ENCODE peak calls at places on chromosomes 2 and 18, in four cellular contexts. U is heart left ventricle, I is ovary, B is left ventricle myocardium inferior. Q is an unnamed sample.

GRCh38 chr2:126029316-126029715 is 626.6 kb upstream of the GYPC start:
- DNase-seq in I (no peak), B (no peak), U (no peak), Q (no peak)

GRCh38 chr2:113768770-113769169 is 12.3 kb upstream of the SLC35F5 start:
- DNase-seq in B (no peak), U (no peak), I (no peak), Q (no peak)

GRCh38 chr2:1956520-1957289 is 212.4 kb upstream of the PXDN start:
- DNase-seq in I (no peak), U (no peak), B (no peak), Q (no peak)

GRCh38 chr18:55588001-55588875 is at the start of gene TCF4:
- DNase-seq in I (peak; percentile 74), U (peak; percentile 63), B (peak; percentile 69), Q (peak; percentile 66)

GRCh38 chr2:231460073-231460861 is 4.0 kb downstream of the NCL start:
- DNase-seq in B (no peak), U (no peak), I (no peak), Q (no peak)

GRCh38 chr2:161990741-161991140 is 83.3 kb downstream of the DPP4 start:
- DNase-seq in I (no peak), U (no peak), B (no peak), Q (no peak)

GRCh38 chr2:174335605-174336402 is 1.1 kb downstream of the SP9 start:
- DNase-seq in I (no peak), B (no peak), U (no peak), Q (peak; percentile 32)

GRCh38 chr2:235614900-235615712 is 121.3 kb downstream of the AGAP1 start:
- DNase-seq in I (peak; percentile 46), B (peak; percentile 66), U (peak; percentile 60), Q (peak; percentile 82)

GRCh38 chr2:20186078-20186854 is 38.7 kb downstream of the SDC1 start:
- DNase-seq in B (no peak), U (no peak), I (no peak), Q (no peak)

GRCh38 chr2:215418064-215418963 is 17.6 kb downstream of the FN1 start:
- DNase-seq in B (no peak), U (no peak), I (no peak), Q (no peak)

GRCh38 chr2:145919507-145919906 is 1399.6 kb upstream of the ZEB2 start:
- DNase-seq in I (no peak), U (no peak), B (no peak), Q (no peak)

GRCh38 chr2:236319036-236319435 is 54.8 kb upstream of the ASB18 start:
- DNase-seq in U (no peak), B (no peak), I (no peak), Q (no peak)

GRCh38 chr18:36176739-36177138 is 10.6 kb upstream of the MOCOS start:
- DNase-seq in B (no peak), U (no peak), I (no peak), Q (no peak)

GRCh38 chr2:109255594-109255993 is 126.6 kb downstream of the SH3RF3 start:
- DNase-seq in U (no peak), B (no peak), I (no peak), Q (no peak)
- H3K4me1 ChIP-seq in U (peaks cover 21% of the 10 kb centered on the region), B (peaks cover 53% of the 10 kb centered on the region), I (peaks cover 2% of the 10 kb centered on the region), Q (peaks cover 31% of the 10 kb centered on the region)

GRCh38 chr2:123363826-123364225 is 661.3 kb upstream of the CNTNAP5 start:
- DNase-seq in I (no peak), U (no peak), B (no peak), Q (no peak)

GRCh38 chr2:123363076-123363475 is 662.0 kb upstream of the CNTNAP5 start:
- DNase-seq in U (no peak), I (no peak), B (no peak), Q (no peak)

GRCh38 chr2:123359636-123360035 is 665.5 kb upstream of the CNTNAP5 start:
- DNase-seq in U (no peak), B (no peak), I (no peak), Q (no peak)

GRCh38 chr2:123366438-123366837 is 658.6 kb upstream of the CNTNAP5 start:
- DNase-seq in I (no peak), B (no peak), U (no peak), Q (no peak)

GRCh38 chr2:123362671-123363070 is 662.4 kb upstream of the CNTNAP5 start:
- DNase-seq in B (no peak), I (no peak), U (no peak), Q (no peak)
- H3K4me3 ChIP-seq in B (no peak overlapping the region), I (no peak overlapping the region), U (no peak overlapping the region), Q (no peak overlapping the region)

DNA sequence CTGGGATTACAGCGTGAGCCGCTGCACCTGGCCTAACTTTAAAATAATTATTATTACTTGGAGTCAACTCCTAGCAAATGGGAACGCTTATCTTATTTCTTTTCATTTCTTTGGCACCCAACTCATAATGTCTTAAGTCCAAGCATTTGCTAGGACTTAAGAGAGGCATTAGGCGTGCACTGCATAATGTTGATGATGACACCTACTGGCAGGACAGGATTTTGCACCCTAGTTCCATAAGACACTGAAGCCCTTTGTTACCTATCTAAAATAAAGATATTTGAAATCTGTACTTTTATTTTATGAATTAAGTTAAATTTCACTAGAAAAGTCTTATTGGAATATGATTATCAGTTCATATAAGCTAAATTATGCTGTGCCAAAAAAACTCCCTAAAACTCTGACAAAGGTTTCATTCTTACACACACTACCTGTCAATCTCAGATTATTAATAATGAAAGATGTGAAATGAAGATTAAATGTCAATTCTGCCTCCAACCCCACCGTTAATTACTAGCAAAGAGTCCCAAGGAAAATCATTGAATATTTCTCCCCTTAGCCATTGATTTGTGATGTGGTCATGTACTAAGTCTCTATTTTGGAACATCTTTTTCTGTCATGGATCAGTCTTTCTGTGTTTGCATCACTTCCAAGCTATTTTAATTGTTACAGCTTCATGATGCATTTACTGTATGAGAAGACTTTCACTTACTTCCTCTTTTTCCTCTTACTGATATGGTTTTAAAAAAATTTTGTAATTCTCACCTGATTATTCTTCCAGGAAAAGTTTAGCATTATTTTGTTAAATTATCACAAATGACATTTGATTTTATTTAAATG is 12.7 kb upstream of the CDH2 start:
- DNase-seq in U (no peak), I (no peak), B (no peak), Q (no peak)
- TF ChIP-seq CTCF in U (peak; percentile 48), I (no peak), B (peak; percentile 62), Q (peak; percentile 21)

GRCh38 chr2:59604143-59604542 is 949.3 kb downstream of the BCL11A start:
- DNase-seq in B (peak; percentile 17), I (no peak), U (no peak), Q (no peak)
- H3K4me1 ChIP-seq in B (no peaks in the 10 kb centered on the region), I (no peaks in the 10 kb centered on the region), U (no peaks in the 10 kb centered on the region), Q (no peaks in the 10 kb centered on the region)

GRCh38 chr2:109364212-109364611 is 235.2 kb downstream of the SH3RF3 start:
- DNase-seq in B (no peak), U (no peak), I (no peak), Q (no peak)
- H3K4me3 ChIP-seq in B (no peak overlapping the region), U (no peak overlapping the region), I (no peak overlapping the region), Q (no peak overlapping the region)

GRCh38 chr2:150544731-150545130 is 57.3 kb upstream of the RND3 start:
- DNase-seq in B (no peak), U (no peak), I (no peak), Q (no peak)

GRCh38 chr2:150545931-150546330 is 58.5 kb upstream of the RND3 start:
- DNase-seq in U (no peak), I (no peak), B (no peak), Q (no peak)

GRCh38 chr2:150549381-150549780 is 61.9 kb upstream of the RND3 start:
- DNase-seq in B (no peak), U (no peak), I (no peak), Q (no peak)

GRCh38 chr2:150552421-150552820 is 65.0 kb upstream of the RND3 start:
- DNase-seq in B (no peak), I (no peak), U (no peak), Q (no peak)

DNA sequence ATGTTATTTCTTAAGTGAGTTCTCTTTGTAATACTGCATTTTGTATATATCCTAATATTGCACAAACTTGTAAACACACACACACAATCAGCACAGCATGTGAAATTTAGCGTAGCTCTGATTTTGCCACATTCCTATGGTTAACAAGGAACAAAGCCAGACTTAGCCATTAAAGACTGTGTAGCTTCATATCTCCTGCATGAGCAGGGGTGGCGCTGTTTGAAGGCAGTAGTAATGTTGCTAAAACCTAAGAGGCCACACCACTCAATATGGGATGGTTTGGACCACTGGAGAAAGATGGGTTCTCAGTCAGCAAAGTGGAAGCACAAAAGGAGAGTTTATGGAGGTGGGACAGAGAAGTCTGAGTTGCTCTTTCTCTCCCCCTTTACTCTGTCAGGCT is 61.1 kb upstream of the RND3 start:
- DNase-seq in U (no peak), B (no peak), I (no peak), Q (no peak)
- TF ChIP-seq CTCF in U (peak; percentile 10), B (peak; percentile 26), I (no peak), Q (no peak)

DNA sequence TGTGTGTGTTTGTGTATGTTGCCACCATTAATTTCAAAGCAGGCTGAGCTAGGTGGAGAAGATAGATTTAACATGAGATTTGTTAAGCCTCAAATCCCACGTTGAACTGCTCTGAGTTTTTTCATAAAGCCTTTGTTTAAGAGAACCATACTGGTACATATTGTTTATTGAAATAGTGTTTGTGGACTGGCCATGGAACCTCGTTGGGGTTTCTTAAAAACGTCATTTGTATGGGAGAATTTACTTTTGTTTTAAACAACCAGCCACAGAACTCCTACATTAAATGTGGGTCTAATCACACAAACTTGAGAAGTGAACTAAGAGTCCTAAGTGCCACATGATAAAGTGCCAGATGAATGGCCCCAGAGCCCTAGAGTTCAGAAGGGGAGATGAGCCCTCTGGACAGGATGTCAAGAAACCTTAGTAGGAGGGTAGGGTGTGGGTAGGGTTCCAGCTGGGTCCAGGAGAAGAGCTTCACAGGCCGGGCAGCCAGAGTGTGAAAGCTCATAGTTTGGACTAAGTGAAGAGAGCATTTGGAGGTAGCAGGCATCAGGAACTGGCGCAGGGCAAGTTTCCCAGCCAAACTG is 120.6 kb upstream of the EML6 start:
- DNase-seq in U (no peak), B (no peak), I (no peak), Q (no peak)
- H3K4me1 ChIP-seq in U (peaks cover 96% of the 10 kb centered on the region), B (peaks cover 100% of the 10 kb centered on the region), I (peaks cover 30% of the 10 kb centered on the region), Q (peaks cover 86% of the 10 kb centered on the region)

GRCh38 chr2:70964596-70965386 is 13.6 kb upstream of the ANKRD53 start:
- DNase-seq in B (peak; percentile 73), I (peak; percentile 86), U (peak; percentile 70), Q (peak; percentile 81)
- H3K4me3 ChIP-seq in B (peak overlapping the region; percentile 67), I (peak overlapping the region; percentile 35), U (peak overlapping the region; percentile 52), Q (peak overlapping the region; percentile 55)

DNA sequence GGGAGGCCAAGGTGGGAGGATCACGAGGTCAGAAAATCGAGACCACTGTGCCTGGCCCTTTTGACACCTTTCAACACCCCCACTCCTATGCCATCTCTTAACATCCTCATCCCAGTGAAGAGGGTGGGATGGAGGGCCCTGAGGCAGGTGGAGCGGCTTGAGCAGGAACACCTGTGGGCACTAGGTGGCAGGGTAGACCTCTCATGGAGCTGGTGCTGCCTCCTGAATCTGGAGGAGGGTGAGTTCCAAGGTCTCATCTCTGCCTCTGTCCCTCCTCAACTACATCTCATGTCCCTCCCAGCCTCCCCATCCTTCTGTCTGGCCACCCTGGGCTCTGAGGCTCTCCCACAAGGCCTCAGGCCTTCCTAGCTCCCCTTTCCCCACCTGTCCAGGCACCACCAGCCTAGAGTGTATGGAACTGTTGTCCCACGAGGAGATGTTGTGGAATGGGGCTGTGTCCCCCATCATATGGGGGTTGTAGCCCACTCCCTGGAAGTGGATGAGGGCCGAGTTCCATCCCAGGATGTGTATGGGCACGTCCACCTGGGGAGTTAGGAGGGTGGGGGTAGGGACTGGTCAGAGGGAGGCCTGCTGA is 17.0 kb upstream of the CRYBA2 start:
- DNase-seq in U (no peak), I (no peak), B (no peak), Q (no peak)
- TF ChIP-seq CTCF in U (peak; percentile 16), I (no peak), B (peak; percentile 45), Q (no peak)

Q was measured in psoas muscle.